ENCODE peak calls at places on chromosome 2, in seven cellular contexts. One of them, this sample, is unnamed.

GRCh38 chr2:232338759-232339106 is 39.8 kb upstream of the ALPP start:
- DNase-seq in stimulated activated CD8-positive, alpha-beta memory T cell treated with anti-CD3 and anti-CD28 coated beads, Interleukin-4, amount 100 ng/mL, for 1 hour: no peak
- DNase-seq in kidney tubule cell: no peak
- DNase-seq in pancreas: peak; percentile 38
- DNase-seq in AG08395: no peak
- DNase-seq in T-helper 2 cell: no peak
- DNase-seq in activated gamma-delta T cell treated with Interleukin-2 at 50 U/mL for 16 hours: no peak
- DNase-seq in this sample: no peak

GRCh38 chr2:145404690-145405089 is 884.8 kb upstream of the ZEB2 start:
- DNase-seq in AG08395: peak; percentile 4
- DNase-seq in activated gamma-delta T cell treated with Interleukin-2 at 50 U/mL for 16 hours: no peak
- DNase-seq in pancreas: no peak
- DNase-seq in T-helper 2 cell: no peak
- DNase-seq in kidney tubule cell: no peak
- DNase-seq in stimulated activated CD8-positive, alpha-beta memory T cell treated with anti-CD3 and anti-CD28 coated beads, Interleukin-4, amount 100 ng/mL, for 1 hour: no peak
- DNase-seq in this sample: no peak

GRCh38 chr2:9391961-9392695 is 31.2 kb downstream of the ITGB1BP1 start:
- DNase-seq in AG08395: no peak
- DNase-seq in T-helper 2 cell: no peak
- DNase-seq in stimulated activated CD8-positive, alpha-beta memory T cell treated with anti-CD3 and anti-CD28 coated beads, Interleukin-4, amount 100 ng/mL, for 1 hour: no peak
- DNase-seq in pancreas: peak; percentile 9
- DNase-seq in activated gamma-delta T cell treated with Interleukin-2 at 50 U/mL for 16 hours: no peak
- DNase-seq in kidney tubule cell: no peak
- DNase-seq in this sample: no peak

GRCh38 chr2:18446715-18447114 is 113.7 kb downstream of the RDH14 start:
- DNase-seq in T-helper 2 cell: no peak
- DNase-seq in kidney tubule cell: no peak
- DNase-seq in pancreas: no peak
- DNase-seq in activated gamma-delta T cell treated with Interleukin-2 at 50 U/mL for 16 hours: no peak
- DNase-seq in AG08395: no peak
- DNase-seq in stimulated activated CD8-positive, alpha-beta memory T cell treated with anti-CD3 and anti-CD28 coated beads, Interleukin-4, amount 100 ng/mL, for 1 hour: no peak
- DNase-seq in this sample: no peak

GRCh38 chr2:26298638-26299393 is 47.1 kb upstream of the SELENOI start:
- DNase-seq in AG08395: peak; percentile 42
- DNase-seq in stimulated activated CD8-positive, alpha-beta memory T cell treated with anti-CD3 and anti-CD28 coated beads, Interleukin-4, amount 100 ng/mL, for 1 hour: no peak
- DNase-seq in activated gamma-delta T cell treated with Interleukin-2 at 50 U/mL for 16 hours: peak; percentile 13
- DNase-seq in T-helper 2 cell: no peak
- DNase-seq in pancreas: peak; percentile 65
- DNase-seq in kidney tubule cell: peak; percentile 66
- DNase-seq in this sample: peak; percentile 6

GRCh38 chr2:101696272-101697123 is 1.0 kb upstream of the MAP4K4 start:
- DNase-seq in T-helper 2 cell: no peak
- DNase-seq in stimulated activated CD8-positive, alpha-beta memory T cell treated with anti-CD3 and anti-CD28 coated beads, Interleukin-4, amount 100 ng/mL, for 1 hour: no peak
- DNase-seq in kidney tubule cell: peak; percentile 54
- DNase-seq in pancreas: peak; percentile 61
- DNase-seq in activated gamma-delta T cell treated with Interleukin-2 at 50 U/mL for 16 hours: no peak
- DNase-seq in AG08395: no peak
- DNase-seq in this sample: no peak

GRCh38 chr2:31413025-31413424 is 1.5 kb downstream of the XDH start:
- DNase-seq in kidney tubule cell: no peak
- DNase-seq in pancreas: no peak
- DNase-seq in activated gamma-delta T cell treated with Interleukin-2 at 50 U/mL for 16 hours: no peak
- DNase-seq in AG08395: peak; percentile 36
- DNase-seq in stimulated activated CD8-positive, alpha-beta memory T cell treated with anti-CD3 and anti-CD28 coated beads, Interleukin-4, amount 100 ng/mL, for 1 hour: no peak
- DNase-seq in T-helper 2 cell: no peak
- DNase-seq in this sample: no peak

GRCh38 chr2:62334440-62335058 is 138.6 kb downstream of the B3GNT2 start:
- DNase-seq in AG08395: no peak
- DNase-seq in stimulated activated CD8-positive, alpha-beta memory T cell treated with anti-CD3 and anti-CD28 coated beads, Interleukin-4, amount 100 ng/mL, for 1 hour: no peak
- DNase-seq in activated gamma-delta T cell treated with Interleukin-2 at 50 U/mL for 16 hours: no peak
- DNase-seq in T-helper 2 cell: no peak
- DNase-seq in pancreas: no peak
- DNase-seq in kidney tubule cell: peak; percentile 9
- DNase-seq in this sample: no peak

GRCh38 chr2:47299555-47299954 is 103.4 kb upstream of the MSH2 start:
- DNase-seq in kidney tubule cell: peak; percentile 40
- DNase-seq in activated gamma-delta T cell treated with Interleukin-2 at 50 U/mL for 16 hours: no peak
- DNase-seq in T-helper 2 cell: no peak
- DNase-seq in stimulated activated CD8-positive, alpha-beta memory T cell treated with anti-CD3 and anti-CD28 coated beads, Interleukin-4, amount 100 ng/mL, for 1 hour: no peak
- DNase-seq in pancreas: no peak
- DNase-seq in AG08395: peak; percentile 60
- DNase-seq in this sample: peak; percentile 86

GRCh38 chr2:45380131-45380836 is 230.8 kb downstream of the SRBD1 start:
- DNase-seq in stimulated activated CD8-positive, alpha-beta memory T cell treated with anti-CD3 and anti-CD28 coated beads, Interleukin-4, amount 100 ng/mL, for 1 hour: no peak
- DNase-seq in activated gamma-delta T cell treated with Interleukin-2 at 50 U/mL for 16 hours: no peak
- DNase-seq in pancreas: no peak
- DNase-seq in T-helper 2 cell: no peak
- DNase-seq in kidney tubule cell: peak; percentile 99
- DNase-seq in AG08395: peak; percentile 67
- DNase-seq in this sample: no peak

This sample was measured in non-pigmented ciliary epithelial cell.